ENCODE peak calls at places on chromosomes 1 and 21, in ten cellular contexts. One of them, this sample, is unnamed. For H3K9me3, the result is how much of the 10 kb centered on the place peaks cover.

GRCh38 chr21:41712201-41712600 is 54.7 kb downstream of the RIPK4 start:
- DNase-seq in CD8-positive, alpha-beta T cell: no peak
- DNase-seq in heart right ventricle: no peak
- DNase-seq in esophagus muscularis mucosa: no peak
- DNase-seq in psoas muscle: no peak
- DNase-seq in left lung: no peak
- DNase-seq in neural progenitor cell: peak
- DNase-seq in HepG2: no peak
- DNase-seq in hepatocyte: peak
- DNase-seq in ovary: no peak
- DNase-seq in this sample: no peak

GRCh38 chr1:248853023-248853422 is 5.9 kb downstream of the ZNF692 start:
- DNase-seq in CD8-positive, alpha-beta T cell: no peak
- DNase-seq in heart right ventricle: no peak
- DNase-seq in esophagus muscularis mucosa: no peak
- DNase-seq in psoas muscle: no peak
- DNase-seq in left lung: no peak
- DNase-seq in neural progenitor cell: no peak
- DNase-seq in HepG2: no peak
- DNase-seq in hepatocyte: no peak
- DNase-seq in ovary: no peak
- DNase-seq in this sample: no peak

GRCh38 chr21:43361127-43361492 is 65.8 kb downstream of the SIK1 start:
- DNase-seq in CD8-positive, alpha-beta T cell: no peak
- DNase-seq in heart right ventricle: peak
- DNase-seq in esophagus muscularis mucosa: no peak
- DNase-seq in psoas muscle: peak
- DNase-seq in left lung: no peak
- DNase-seq in neural progenitor cell: no peak
- DNase-seq in HepG2: no peak
- DNase-seq in hepatocyte: peak
- DNase-seq in ovary: no peak
- DNase-seq in this sample: peak

GRCh38 chr1:196873385-196873784 is 14.5 kb upstream of the CFHR4 start:
- DNase-seq in CD8-positive, alpha-beta T cell: no peak
- DNase-seq in heart right ventricle: no peak
- DNase-seq in esophagus muscularis mucosa: no peak
- DNase-seq in psoas muscle: no peak
- DNase-seq in left lung: no peak
- DNase-seq in neural progenitor cell: no peak
- DNase-seq in HepG2: no peak
- DNase-seq in hepatocyte: no peak
- DNase-seq in ovary: no peak
- DNase-seq in this sample: no peak

GRCh38 chr1:90835172-90835660 is 118.1 kb upstream of the BARHL2 start:
- DNase-seq in CD8-positive, alpha-beta T cell: no peak
- DNase-seq in heart right ventricle: no peak
- DNase-seq in esophagus muscularis mucosa: no peak
- DNase-seq in psoas muscle: no peak
- DNase-seq in left lung: no peak
- DNase-seq in neural progenitor cell: peak
- DNase-seq in HepG2: no peak
- DNase-seq in hepatocyte: no peak
- DNase-seq in ovary: no peak
- DNase-seq in this sample: no peak

GRCh38 chr1:85898861-85899260 is 190.6 kb upstream of the ZNHIT6 start:
- DNase-seq in CD8-positive, alpha-beta T cell: no peak
- DNase-seq in heart right ventricle: no peak
- DNase-seq in esophagus muscularis mucosa: no peak
- DNase-seq in psoas muscle: no peak
- DNase-seq in left lung: no peak
- DNase-seq in neural progenitor cell: no peak
- DNase-seq in HepG2: no peak
- DNase-seq in hepatocyte: no peak
- DNase-seq in ovary: no peak
- DNase-seq in this sample: no peak

GRCh38 chr1:40382110-40382464 is 8.6 kb downstream of the SMAP2 start:
- DNase-seq in CD8-positive, alpha-beta T cell: no peak
- DNase-seq in heart right ventricle: no peak
- DNase-seq in esophagus muscularis mucosa: no peak
- DNase-seq in psoas muscle: no peak
- DNase-seq in left lung: no peak
- DNase-seq in neural progenitor cell: no peak
- DNase-seq in HepG2: no peak
- DNase-seq in hepatocyte: no peak
- DNase-seq in ovary: no peak
- DNase-seq in this sample: no peak

GRCh38 chr1:184465489-184466146 is 78.8 kb downstream of the C1orf21 start:
- DNase-seq in CD8-positive, alpha-beta T cell: no peak
- DNase-seq in heart right ventricle: peak
- DNase-seq in esophagus muscularis mucosa: no peak
- DNase-seq in psoas muscle: no peak
- DNase-seq in left lung: no peak
- DNase-seq in neural progenitor cell: peak
- DNase-seq in HepG2: no peak
- DNase-seq in hepatocyte: no peak
- DNase-seq in ovary: no peak
- DNase-seq in this sample: no peak

GRCh38 chr1:109214695-109215623 is 1.2 kb downstream of the SARS1 start:
- DNase-seq in CD8-positive, alpha-beta T cell: no peak
- DNase-seq in heart right ventricle: no peak
- DNase-seq in esophagus muscularis mucosa: no peak
- DNase-seq in psoas muscle: peak
- DNase-seq in left lung: no peak
- DNase-seq in neural progenitor cell: no peak
- DNase-seq in HepG2: peak
- DNase-seq in hepatocyte: peak
- DNase-seq in ovary: peak
- DNase-seq in this sample: no peak

GRCh38 chr21:34023691-34024381 is 49.5 kb upstream of the MRPS6 start:
- DNase-seq in CD8-positive, alpha-beta T cell: no peak
- DNase-seq in heart right ventricle: no peak
- DNase-seq in esophagus muscularis mucosa: no peak
- DNase-seq in psoas muscle: no peak
- DNase-seq in left lung: no peak
- DNase-seq in neural progenitor cell: no peak
- DNase-seq in HepG2: no peak
- DNase-seq in hepatocyte: no peak
- DNase-seq in ovary: no peak
- DNase-seq in this sample: no peak

GRCh38 chr1:108747128-108747827 is 804 bp downstream of the STXBP3 start:
- DNase-seq in CD8-positive, alpha-beta T cell: peak
- DNase-seq in heart right ventricle: peak
- DNase-seq in esophagus muscularis mucosa: peak
- DNase-seq in psoas muscle: peak
- DNase-seq in left lung: peak
- DNase-seq in neural progenitor cell: peak
- DNase-seq in HepG2: peak
- DNase-seq in hepatocyte: peak
- DNase-seq in ovary: peak
- DNase-seq in this sample: no peak

GRCh38 chr1:112790920-112791722 is 76.0 kb upstream of the PPM1J start:
- DNase-seq in CD8-positive, alpha-beta T cell: no peak
- DNase-seq in heart right ventricle: no peak
- DNase-seq in esophagus muscularis mucosa: peak
- DNase-seq in psoas muscle: no peak
- DNase-seq in left lung: no peak
- DNase-seq in neural progenitor cell: no peak
- DNase-seq in HepG2: no peak
- DNase-seq in hepatocyte: no peak
- DNase-seq in ovary: no peak
- DNase-seq in this sample: no peak

GRCh38 chr1:218390625-218391024 is 45.5 kb downstream of the TGFB2 start:
- DNase-seq in CD8-positive, alpha-beta T cell: no peak
- DNase-seq in heart right ventricle: no peak
- DNase-seq in esophagus muscularis mucosa: no peak
- DNase-seq in psoas muscle: no peak
- DNase-seq in left lung: no peak
- DNase-seq in neural progenitor cell: no peak
- DNase-seq in HepG2: no peak
- DNase-seq in hepatocyte: no peak
- DNase-seq in ovary: no peak
- DNase-seq in this sample: no peak

GRCh38 chr1:2406451-2407041 is 5.8 kb downstream of the PEX10 start:
- DNase-seq in CD8-positive, alpha-beta T cell: no peak
- DNase-seq in heart right ventricle: no peak
- DNase-seq in esophagus muscularis mucosa: no peak
- DNase-seq in psoas muscle: no peak
- DNase-seq in left lung: no peak
- DNase-seq in neural progenitor cell: peak
- DNase-seq in HepG2: no peak
- DNase-seq in hepatocyte: no peak
- DNase-seq in ovary: no peak
- DNase-seq in this sample: no peak

GRCh38 chr1:2408859-2409276 is 3.5 kb downstream of the PEX10 start:
- DNase-seq in CD8-positive, alpha-beta T cell: no peak
- DNase-seq in heart right ventricle: no peak
- DNase-seq in esophagus muscularis mucosa: no peak
- DNase-seq in psoas muscle: no peak
- DNase-seq in left lung: no peak
- DNase-seq in neural progenitor cell: no peak
- DNase-seq in HepG2: no peak
- DNase-seq in hepatocyte: no peak
- DNase-seq in ovary: no peak
- DNase-seq in this sample: no peak

GRCh38 chr1:2407166-2407990 is 5.0 kb downstream of the PEX10 start:
- DNase-seq in CD8-positive, alpha-beta T cell: no peak
- DNase-seq in heart right ventricle: peak
- DNase-seq in esophagus muscularis mucosa: no peak
- DNase-seq in psoas muscle: no peak
- DNase-seq in left lung: no peak
- DNase-seq in neural progenitor cell: no peak
- DNase-seq in HepG2: no peak
- DNase-seq in hepatocyte: no peak
- DNase-seq in ovary: no peak
- DNase-seq in this sample: no peak

GRCh38 chr1:2408456-2408855 is 3.9 kb downstream of the PEX10 start:
- DNase-seq in CD8-positive, alpha-beta T cell: no peak
- DNase-seq in heart right ventricle: no peak
- DNase-seq in esophagus muscularis mucosa: no peak
- DNase-seq in psoas muscle: no peak
- DNase-seq in left lung: no peak
- DNase-seq in neural progenitor cell: no peak
- DNase-seq in HepG2: no peak
- DNase-seq in hepatocyte: no peak
- DNase-seq in ovary: no peak
- DNase-seq in this sample: no peak

GRCh38 chr1:2407991-2408275 is 4.4 kb downstream of the PEX10 start:
- DNase-seq in CD8-positive, alpha-beta T cell: no peak
- DNase-seq in heart right ventricle: peak
- DNase-seq in esophagus muscularis mucosa: no peak
- DNase-seq in psoas muscle: no peak
- DNase-seq in left lung: no peak
- DNase-seq in neural progenitor cell: no peak
- DNase-seq in HepG2: no peak
- DNase-seq in hepatocyte: no peak
- DNase-seq in ovary: no peak
- DNase-seq in this sample: no peak
- TF ChIP-seq CTCF in CD8-positive, alpha-beta T cell: no peak
- TF ChIP-seq CTCF in heart right ventricle: no peak
- TF ChIP-seq CTCF in esophagus muscularis mucosa: no peak
- TF ChIP-seq CTCF in psoas muscle: no peak
- TF ChIP-seq CTCF in left lung: no peak
- TF ChIP-seq CTCF in neural progenitor cell: no peak
- TF ChIP-seq CTCF in HepG2: no peak
- TF ChIP-seq CTCF in hepatocyte: no peak
- TF ChIP-seq CTCF in ovary: no peak
- TF ChIP-seq CTCF in this sample: no peak

GRCh38 chr1:26161408-26162219 is 2.7 kb downstream of the FAM110D start:
- DNase-seq in CD8-positive, alpha-beta T cell: peak
- DNase-seq in heart right ventricle: peak
- DNase-seq in esophagus muscularis mucosa: no peak
- DNase-seq in psoas muscle: peak
- DNase-seq in left lung: no peak
- DNase-seq in neural progenitor cell: peak
- DNase-seq in HepG2: no peak
- DNase-seq in hepatocyte: peak
- DNase-seq in ovary: peak
- DNase-seq in this sample: peak
- H3K27ac ChIP-seq in CD8-positive, alpha-beta T cell: no peak
- H3K27ac ChIP-seq in heart right ventricle: peak
- H3K27ac ChIP-seq in esophagus muscularis mucosa: peak
- H3K27ac ChIP-seq in psoas muscle: peak
- H3K27ac ChIP-seq in left lung: peak
- H3K27ac ChIP-seq in neural progenitor cell: no peak
- H3K27ac ChIP-seq in HepG2: no peak
- H3K27ac ChIP-seq in hepatocyte: no peak
- H3K27ac ChIP-seq in ovary: no peak
- H3K27ac ChIP-seq in this sample: no peak

GRCh38 chr21:29182674-29183073 is 52.2 kb downstream of the MAP3K7CL start:
- DNase-seq in CD8-positive, alpha-beta T cell: no peak
- DNase-seq in heart right ventricle: no peak
- DNase-seq in esophagus muscularis mucosa: no peak
- DNase-seq in psoas muscle: no peak
- DNase-seq in left lung: no peak
- DNase-seq in neural progenitor cell: no peak
- DNase-seq in HepG2: no peak
- DNase-seq in hepatocyte: no peak
- DNase-seq in ovary: no peak
- DNase-seq in this sample: no peak
- H3K9me3 ChIP-seq in CD8-positive, alpha-beta T cell: under half
- H3K9me3 ChIP-seq in heart right ventricle: under half
- H3K9me3 ChIP-seq in esophagus muscularis mucosa: under half
- H3K9me3 ChIP-seq in psoas muscle: under half
- H3K9me3 ChIP-seq in left lung: under half
- H3K9me3 ChIP-seq in neural progenitor cell: under half
- H3K9me3 ChIP-seq in HepG2: under half
- H3K9me3 ChIP-seq in hepatocyte: under half
- H3K9me3 ChIP-seq in ovary: under half
- H3K9me3 ChIP-seq in this sample: under half

GRCh38 chr1:16017461-16018303 is at the start of gene HSPB7:
- DNase-seq in CD8-positive, alpha-beta T cell: no peak
- DNase-seq in heart right ventricle: peak
- DNase-seq in esophagus muscularis mucosa: peak
- DNase-seq in psoas muscle: peak
- DNase-seq in left lung: peak
- DNase-seq in neural progenitor cell: peak
- DNase-seq in HepG2: no peak
- DNase-seq in hepatocyte: peak
- DNase-seq in ovary: peak
- DNase-seq in this sample: no peak
- TF ChIP-seq CTCF in CD8-positive, alpha-beta T cell: no peak
- TF ChIP-seq CTCF in heart right ventricle: no peak
- TF ChIP-seq CTCF in esophagus muscularis mucosa: no peak
- TF ChIP-seq CTCF in psoas muscle: no peak
- TF ChIP-seq CTCF in left lung: no peak
- TF ChIP-seq CTCF in neural progenitor cell: peak
- TF ChIP-seq CTCF in HepG2: peak
- TF ChIP-seq CTCF in hepatocyte: no peak
- TF ChIP-seq CTCF in ovary: no peak
- TF ChIP-seq CTCF in this sample: no peak

GRCh38 chr1:172928412-172928811 is 122.3 kb downstream of the TNFSF18 start:
- DNase-seq in CD8-positive, alpha-beta T cell: no peak
- DNase-seq in heart right ventricle: no peak
- DNase-seq in esophagus muscularis mucosa: no peak
- DNase-seq in psoas muscle: no peak
- DNase-seq in left lung: no peak
- DNase-seq in neural progenitor cell: no peak
- DNase-seq in HepG2: no peak
- DNase-seq in hepatocyte: no peak
- DNase-seq in ovary: no peak
- DNase-seq in this sample: no peak
- H3K27ac ChIP-seq in CD8-positive, alpha-beta T cell: no peak
- H3K27ac ChIP-seq in heart right ventricle: no peak
- H3K27ac ChIP-seq in esophagus muscularis mucosa: no peak
- H3K27ac ChIP-seq in psoas muscle: no peak
- H3K27ac ChIP-seq in left lung: no peak
- H3K27ac ChIP-seq in neural progenitor cell: no peak
- H3K27ac ChIP-seq in HepG2: no peak
- H3K27ac ChIP-seq in hepatocyte: peak
- H3K27ac ChIP-seq in ovary: no peak
- H3K27ac ChIP-seq in this sample: no peak